ENCODE peak calls at places on chromosomes 12 and 14, in eight cellular contexts. M is tibial nerve, T is suprapubic skin, W is cardiac fibroblast, C is left ventricle myocardium inferior, D is GM04504, U is M059J, L is GM03348. G is an unnamed sample.

GRCh38 chr12:93989913-93990312 is 158.5 kb upstream of the PLXNC1 start:
- DNase-seq in M (no peak), T (no peak), W (no peak), C (no peak), D (no peak), U (no peak), L (no peak), G (no peak)

GRCh38 chr14:95895720-95896119 is 19.1 kb downstream of the TUNAR start:
- DNase-seq in M (no peak), T (no peak), W (no peak), C (no peak), D (no peak), U (no peak), L (no peak), G (no peak)

GRCh38 chr12:15558915-15559528 is 230.2 kb downstream of the EPS8 start:
- DNase-seq in M (no peak), T (no peak), W (peak), C (no peak), D (peak), U (peak), L (peak), G (peak)

GRCh38 chr14:100591453-100592371 is 4.5 kb upstream of the BEGAIN start:
- DNase-seq in M (no peak), T (no peak), W (no peak), C (no peak), D (no peak), U (no peak), L (no peak), G (no peak)

GRCh38 chr12:76820888-76821482 is 57.1 kb downstream of the ZDHHC17 start:
- DNase-seq in M (no peak), T (no peak), W (peak), C (no peak), D (peak), U (peak), L (peak), G (peak)

GRCh38 chr12:60501124-60501729 is 905.4 kb downstream of the SLC16A7 start:
- DNase-seq in M (no peak), T (no peak), W (peak), C (no peak), D (no peak), U (peak), L (peak), G (peak)

GRCh38 chr14:72815459-72815858 is 78.4 kb downstream of the DPF3 start:
- DNase-seq in M (no peak), T (no peak), W (no peak), C (no peak), D (no peak), U (no peak), L (no peak), G (no peak)

GRCh38 chr12:48038085-48038484 is 33.8 kb upstream of the COL2A1 start:
- DNase-seq in M (no peak), T (no peak), W (no peak), C (no peak), D (no peak), U (no peak), L (no peak), G (no peak)

GRCh38 chr14:93430889-93431670 is at the start of gene UNC79:
- DNase-seq in M (no peak), T (no peak), W (peak), C (no peak), D (no peak), U (no peak), L (peak), G (peak)

GRCh38 chr14:54285030-54285429 is 111.8 kb upstream of the CDKN3 start:
- DNase-seq in M (no peak), T (no peak), W (no peak), C (no peak), D (no peak), U (no peak), L (no peak), G (no peak)

GRCh38 chr14:56817396-56817921 is 7.2 kb upstream of the OTX2 start:
- DNase-seq in M (no peak), T (no peak), W (no peak), C (no peak), D (no peak), U (no peak), L (no peak), G (no peak)

GRCh38 chr12:131628341-131628740 is 82.5 kb upstream of the SFSWAP start:
- DNase-seq in M (no peak), T (no peak), W (no peak), C (no peak), D (no peak), U (no peak), L (no peak), G (no peak)

GRCh38 chr12:2023365-2023764 is 19.1 kb upstream of the DCP1B start:
- DNase-seq in M (no peak), T (no peak), W (no peak), C (no peak), D (no peak), U (no peak), L (no peak), G (no peak)

GRCh38 chr14:31787377-31787776 is 226.2 kb downstream of the NUBPL start:
- DNase-seq in M (no peak), T (no peak), W (peak), C (no peak), D (no peak), U (peak), L (no peak), G (peak)

GRCh38 chr12:101186291-101186690 is 23.7 kb downstream of the SLC5A8 start:
- DNase-seq in M (peak), T (no peak), W (no peak), C (no peak), D (no peak), U (no peak), L (no peak), G (no peak)

GRCh38 chr12:88810806-88811205 is 230.5 kb upstream of the KITLG start:
- DNase-seq in M (no peak), T (no peak), W (no peak), C (no peak), D (no peak), U (peak), L (no peak), G (no peak)

GRCh38 chr14:96751505-96751904 is 45.7 kb upstream of the VRK1 start:
- DNase-seq in M (no peak), T (no peak), W (no peak), C (no peak), D (no peak), U (no peak), L (no peak), G (no peak)

GRCh38 chr14:96203635-96204034 is 1.0 kb upstream of the BDKRB2 start:
- DNase-seq in M (no peak), T (no peak), W (no peak), C (no peak), D (no peak), U (peak), L (no peak), G (no peak)

GRCh38 chr14:74382231-74382630 is 34.0 kb downstream of the VRTN start:
- DNase-seq in M (no peak), T (no peak), W (no peak), C (no peak), D (no peak), U (no peak), L (no peak), G (no peak)

GRCh38 chr12:66365718-66366485 is 63.6 kb downstream of the HELB start:
- DNase-seq in M (no peak), T (no peak), W (peak), C (no peak), D (no peak), U (no peak), L (peak), G (no peak)

GRCh38 chr12:26009593-26009992 is 51.1 kb downstream of the RASSF8 start:
- DNase-seq in M (no peak), T (no peak), W (no peak), C (no peak), D (no peak), U (peak), L (no peak), G (no peak)

GRCh38 chr12:79233341-79233761 is 368.8 kb downstream of the SYT1 start:
- DNase-seq in M (no peak), T (no peak), W (no peak), C (no peak), D (no peak), U (no peak), L (no peak), G (no peak)

GRCh38 chr14:69904246-69904645 is 25.0 kb downstream of the SMOC1 start:
- DNase-seq in M (no peak), T (no peak), W (no peak), C (no peak), D (no peak), U (no peak), L (no peak), G (no peak)

GRCh38 chr14:62420853-62421252 is 624.4 kb downstream of the KCNH5 start:
- DNase-seq in M (no peak), T (no peak), W (no peak), C (no peak), D (no peak), U (no peak), L (no peak), G (no peak)

GRCh38 chr12:27969011-27969900 is 3.3 kb downstream of the PTHLH start:
- DNase-seq in M (no peak), T (no peak), W (peak), C (peak), D (no peak), U (peak), L (peak), G (peak)

GRCh38 chr14:56821807-56822615 is 11.7 kb upstream of the OTX2 start:
- DNase-seq in M (no peak), T (no peak), W (no peak), C (no peak), D (no peak), U (no peak), L (no peak), G (no peak)

GRCh38 chr12:12800406-12801180 is 12.6 kb upstream of the DDX47 start:
- DNase-seq in M (no peak), T (no peak), W (peak), C (no peak), D (no peak), U (no peak), L (peak), G (peak)

GRCh38 chr12:44038411-44038810 is 202.5 kb downstream of the TMEM117 start:
- DNase-seq in M (no peak), T (no peak), W (no peak), C (no peak), D (no peak), U (no peak), L (no peak), G (no peak)

GRCh38 chr14:72751276-72752033 is 142.4 kb downstream of the DPF3 start:
- DNase-seq in M (no peak), T (no peak), W (no peak), C (no peak), D (no peak), U (no peak), L (no peak), G (peak)

GRCh38 chr14:77804592-77804991 is 4.7 kb downstream of the ADCK1 start:
- DNase-seq in M (no peak), T (no peak), W (peak), C (no peak), D (no peak), U (peak), L (peak), G (peak)

GRCh38 chr14:105137481-105138020 is 31.0 kb downstream of the JAG2 start:
- DNase-seq in M (no peak), T (peak), W (no peak), C (no peak), D (no peak), U (no peak), L (no peak), G (no peak)

GRCh38 chr14:64715628-64716412 is 11.6 kb downstream of the PLEKHG3 start:
- DNase-seq in M (no peak), T (no peak), W (no peak), C (no peak), D (no peak), U (no peak), L (no peak), G (no peak)

GRCh38 chr12:115227137-115227615 is 543.2 kb upstream of the TBX3 start:
- DNase-seq in M (no peak), T (no peak), W (peak), C (peak), D (peak), U (peak), L (peak), G (peak)

GRCh38 chr12:102010265-102010994 is 51.4 kb downstream of the WASHC3 start:
- DNase-seq in M (no peak), T (no peak), W (peak), C (no peak), D (no peak), U (no peak), L (no peak), G (no peak)

GRCh38 chr12:125528300-125528699 is 463.1 kb downstream of the AACS start:
- DNase-seq in M (no peak), T (no peak), W (no peak), C (no peak), D (no peak), U (no peak), L (no peak), G (no peak)

GRCh38 chr12:88298014-88298682 is 156.0 kb downstream of the TMTC3 start:
- DNase-seq in M (no peak), T (no peak), W (no peak), C (no peak), D (no peak), U (peak), L (no peak), G (peak)